ENCODE peak calls at places on chromosomes 5 and 9, in nine cellular contexts. One of them, this sample, is unnamed.

GRCh38 chr5:112742424-112742823 is 4.7 kb downstream of the APC start:
- DNase-seq in heart left ventricle: no peak
- DNase-seq in HepG2: no peak
- DNase-seq in endothelial cell of umbilical vein: no peak
- DNase-seq in HCT116: no peak
- DNase-seq in stomach: no peak
- DNase-seq in adrenal gland: no peak
- DNase-seq in erythroblast: peak
- DNase-seq in transverse colon: no peak
- DNase-seq in this sample: no peak

GRCh38 chr9:99192786-99193465 is 28.8 kb downstream of the ALG2 start:
- DNase-seq in transverse colon: no peak
- DNase-seq in stomach: no peak
- DNase-seq in adrenal gland: no peak
- DNase-seq in erythroblast: no peak
- DNase-seq in endothelial cell of umbilical vein: no peak
- DNase-seq in HepG2: no peak
- DNase-seq in heart left ventricle: no peak
- DNase-seq in HCT116: no peak
- DNase-seq in this sample: no peak

GRCh38 chr5:45042283-45042682 is 233.5 kb downstream of the MRPS30 start:
- DNase-seq in erythroblast: no peak
- DNase-seq in adrenal gland: no peak
- DNase-seq in stomach: no peak
- DNase-seq in endothelial cell of umbilical vein: no peak
- DNase-seq in heart left ventricle: no peak
- DNase-seq in HepG2: no peak
- DNase-seq in HCT116: no peak
- DNase-seq in transverse colon: no peak
- DNase-seq in this sample: no peak

GRCh38 chr5:1795506-1795905 is 4.1 kb downstream of the MRPL36 start:
- DNase-seq in transverse colon: no peak
- DNase-seq in stomach: no peak
- DNase-seq in adrenal gland: no peak
- DNase-seq in HCT116: no peak
- DNase-seq in endothelial cell of umbilical vein: no peak
- DNase-seq in HepG2: no peak
- DNase-seq in heart left ventricle: no peak
- DNase-seq in erythroblast: no peak
- DNase-seq in this sample: no peak

GRCh38 chr5:76455531-76456132 is 52.5 kb downstream of the IQGAP2 start:
- DNase-seq in transverse colon: no peak
- DNase-seq in HepG2: no peak
- DNase-seq in erythroblast: no peak
- DNase-seq in HCT116: no peak
- DNase-seq in heart left ventricle: no peak
- DNase-seq in adrenal gland: peak
- DNase-seq in stomach: no peak
- DNase-seq in endothelial cell of umbilical vein: no peak
- DNase-seq in this sample: no peak

GRCh38 chr5:137617806-137618205 is 118.1 kb downstream of the KLHL3 start:
- DNase-seq in erythroblast: no peak
- DNase-seq in heart left ventricle: no peak
- DNase-seq in transverse colon: no peak
- DNase-seq in endothelial cell of umbilical vein: no peak
- DNase-seq in HCT116: no peak
- DNase-seq in stomach: no peak
- DNase-seq in HepG2: no peak
- DNase-seq in adrenal gland: no peak
- DNase-seq in this sample: peak

GRCh38 chr5:165321912-165322311 is 1816.5 kb downstream of the MAT2B start:
- DNase-seq in HCT116: no peak
- DNase-seq in heart left ventricle: no peak
- DNase-seq in endothelial cell of umbilical vein: peak
- DNase-seq in adrenal gland: no peak
- DNase-seq in stomach: no peak
- DNase-seq in erythroblast: no peak
- DNase-seq in HepG2: no peak
- DNase-seq in transverse colon: no peak
- DNase-seq in this sample: no peak

GRCh38 chr9:91803970-91804752 is 145.9 kb downstream of the ROR2 start:
- DNase-seq in endothelial cell of umbilical vein: no peak
- DNase-seq in HCT116: no peak
- DNase-seq in stomach: peak
- DNase-seq in HepG2: no peak
- DNase-seq in adrenal gland: no peak
- DNase-seq in transverse colon: no peak
- DNase-seq in heart left ventricle: no peak
- DNase-seq in erythroblast: no peak
- DNase-seq in this sample: no peak

GRCh38 chr9:124295097-124295794 is 37.5 kb downstream of the NEK6 start:
- DNase-seq in adrenal gland: peak
- DNase-seq in transverse colon: peak
- DNase-seq in stomach: no peak
- DNase-seq in heart left ventricle: no peak
- DNase-seq in erythroblast: no peak
- DNase-seq in HepG2: no peak
- DNase-seq in endothelial cell of umbilical vein: no peak
- DNase-seq in HCT116: no peak
- DNase-seq in this sample: no peak

DNA sequence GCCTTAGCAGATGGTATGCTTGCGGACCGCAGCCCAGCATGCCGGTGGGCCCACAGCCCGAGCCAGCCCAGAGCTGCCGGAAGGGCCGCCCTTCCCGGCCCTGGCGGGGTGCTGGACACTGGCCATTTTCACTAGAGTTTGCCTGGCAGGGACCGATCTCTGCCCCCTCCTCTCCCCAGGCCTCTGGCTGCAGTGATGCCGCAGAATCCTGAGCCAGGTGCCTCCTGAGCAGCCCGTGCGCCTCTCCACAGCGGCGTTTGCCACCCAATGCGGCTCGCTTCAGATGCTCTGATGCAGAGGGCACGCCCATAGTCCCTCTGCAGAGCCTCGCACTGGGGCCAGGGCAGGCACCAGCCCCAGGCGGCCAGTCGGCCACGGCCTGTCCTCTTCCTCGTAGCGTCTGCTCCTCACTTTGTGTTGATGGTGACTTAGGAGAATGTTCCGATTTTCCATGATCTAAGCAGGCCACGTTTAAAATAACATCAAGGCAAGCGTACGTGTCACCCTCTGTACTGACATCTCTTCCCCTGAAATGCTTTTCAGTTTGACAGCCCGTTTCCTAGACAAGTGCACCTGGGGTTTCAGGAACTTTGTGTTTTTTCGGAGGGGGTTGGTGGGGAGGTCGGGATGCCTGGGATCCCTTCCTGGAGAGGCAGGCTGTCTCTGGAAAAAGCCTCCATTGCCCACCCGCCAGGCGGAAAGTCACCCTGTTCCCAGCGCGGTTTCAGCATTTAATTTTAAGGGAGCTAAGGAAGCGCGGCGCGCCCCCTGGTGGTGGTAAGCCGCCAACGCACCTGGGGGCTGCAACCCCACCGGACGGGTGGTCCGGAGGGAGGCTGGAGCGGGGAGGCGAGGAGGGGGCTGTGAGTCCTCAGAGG is 29.8 kb upstream of the HMCN2 start:
- DNase-seq in transverse colon: peak
- DNase-seq in heart left ventricle: peak
- DNase-seq in stomach: peak
- DNase-seq in adrenal gland: peak
- DNase-seq in erythroblast: peak
- DNase-seq in HCT116: no peak
- DNase-seq in HepG2: peak
- DNase-seq in endothelial cell of umbilical vein: peak
- DNase-seq in this sample: no peak
- TF ChIP-seq POLR2A in transverse colon: no peak
- TF ChIP-seq POLR2A in heart left ventricle: no peak
- TF ChIP-seq POLR2A in stomach: no peak
- TF ChIP-seq POLR2A in adrenal gland: no peak
- TF ChIP-seq POLR2A in erythroblast: no peak
- TF ChIP-seq POLR2A in HCT116: no peak
- TF ChIP-seq POLR2A in HepG2: no peak
- TF ChIP-seq POLR2A in endothelial cell of umbilical vein: no peak
- TF ChIP-seq POLR2A in this sample: no peak

DNA sequence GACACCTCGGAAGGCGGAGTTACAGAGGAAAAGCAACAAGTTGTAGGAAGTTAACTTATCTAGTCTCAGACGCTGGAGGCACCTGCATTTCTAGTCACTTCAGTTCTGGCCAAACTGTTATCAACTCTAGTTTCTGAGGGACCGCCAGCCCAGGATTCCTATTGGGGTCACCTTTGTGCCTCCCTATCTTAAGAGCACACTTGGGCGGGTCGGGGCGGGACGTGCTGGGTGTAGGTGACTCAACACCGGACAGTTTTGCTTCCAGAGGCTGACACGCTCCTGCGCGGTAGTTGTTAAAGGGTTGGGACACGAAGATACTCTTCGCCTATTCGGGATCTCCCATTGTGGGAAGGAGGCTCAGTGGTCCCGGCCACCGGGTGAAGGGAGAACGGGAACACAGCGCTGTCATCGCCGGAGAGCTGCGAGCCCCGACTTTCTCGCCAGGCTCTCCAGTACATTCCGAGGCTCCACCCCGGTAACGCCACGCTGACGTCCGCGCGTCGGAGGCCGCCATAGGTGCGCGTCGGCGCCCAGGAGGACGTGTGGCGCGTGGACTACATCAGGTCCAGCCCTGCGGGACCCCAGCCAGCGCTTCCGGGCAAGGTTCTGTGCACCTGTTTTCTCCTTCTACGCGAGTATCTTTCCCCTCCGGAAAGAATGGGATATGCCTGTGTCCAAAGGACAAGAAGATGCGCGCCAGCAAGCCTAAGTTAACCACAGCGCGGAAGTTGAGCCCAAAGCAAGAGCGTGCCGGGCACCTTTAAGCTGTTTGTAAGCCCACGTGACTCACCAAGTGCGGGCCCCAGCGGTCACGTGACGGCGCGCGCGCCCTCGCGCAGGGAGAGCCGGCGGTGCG is at the start of gene KDM4C:
- DNase-seq in erythroblast: peak
- DNase-seq in adrenal gland: peak
- DNase-seq in HepG2: peak
- DNase-seq in heart left ventricle: peak
- DNase-seq in HCT116: peak
- DNase-seq in stomach: peak
- DNase-seq in endothelial cell of umbilical vein: peak
- DNase-seq in transverse colon: peak
- DNase-seq in this sample: peak
- TF ChIP-seq POLR2A in erythroblast: peak
- TF ChIP-seq POLR2A in adrenal gland: peak
- TF ChIP-seq POLR2A in HepG2: peak
- TF ChIP-seq POLR2A in heart left ventricle: peak
- TF ChIP-seq POLR2A in HCT116: peak
- TF ChIP-seq POLR2A in stomach: peak
- TF ChIP-seq POLR2A in endothelial cell of umbilical vein: peak
- TF ChIP-seq POLR2A in transverse colon: peak
- TF ChIP-seq POLR2A in this sample: peak

GRCh38 chr9:35758475-35759050 is 4.5 kb upstream of the MSMP start:
- DNase-seq in HCT116: no peak
- DNase-seq in transverse colon: no peak
- DNase-seq in adrenal gland: no peak
- DNase-seq in heart left ventricle: no peak
- DNase-seq in stomach: no peak
- DNase-seq in HepG2: no peak
- DNase-seq in erythroblast: no peak
- DNase-seq in endothelial cell of umbilical vein: peak
- DNase-seq in this sample: no peak

GRCh38 chr9:35757527-35758275 is 3.6 kb upstream of the MSMP start:
- DNase-seq in endothelial cell of umbilical vein: peak
- DNase-seq in heart left ventricle: peak
- DNase-seq in adrenal gland: peak
- DNase-seq in HepG2: peak
- DNase-seq in stomach: no peak
- DNase-seq in HCT116: no peak
- DNase-seq in transverse colon: no peak
- DNase-seq in erythroblast: peak
- DNase-seq in this sample: no peak

GRCh38 chr9:35755071-35755470 is 995 bp upstream of the MSMP start:
- DNase-seq in erythroblast: peak
- DNase-seq in adrenal gland: no peak
- DNase-seq in transverse colon: no peak
- DNase-seq in heart left ventricle: no peak
- DNase-seq in HCT116: no peak
- DNase-seq in stomach: no peak
- DNase-seq in endothelial cell of umbilical vein: peak
- DNase-seq in HepG2: no peak
- DNase-seq in this sample: no peak

GRCh38 chr9:35756275-35756742 is 2.2 kb upstream of the MSMP start:
- DNase-seq in endothelial cell of umbilical vein: no peak
- DNase-seq in HepG2: no peak
- DNase-seq in adrenal gland: peak
- DNase-seq in stomach: peak
- DNase-seq in HCT116: peak
- DNase-seq in transverse colon: peak
- DNase-seq in heart left ventricle: peak
- DNase-seq in erythroblast: no peak
- DNase-seq in this sample: no peak

GRCh38 chr9:35756743-35757526 is 2.9 kb upstream of the MSMP start:
- DNase-seq in HepG2: peak
- DNase-seq in erythroblast: peak
- DNase-seq in endothelial cell of umbilical vein: peak
- DNase-seq in stomach: peak
- DNase-seq in transverse colon: peak
- DNase-seq in adrenal gland: peak
- DNase-seq in heart left ventricle: peak
- DNase-seq in HCT116: peak
- DNase-seq in this sample: peak
- TF ChIP-seq POLR2A in HepG2: no peak
- TF ChIP-seq POLR2A in erythroblast: peak
- TF ChIP-seq POLR2A in endothelial cell of umbilical vein: no peak
- TF ChIP-seq POLR2A in stomach: no peak
- TF ChIP-seq POLR2A in transverse colon: peak
- TF ChIP-seq POLR2A in adrenal gland: peak
- TF ChIP-seq POLR2A in heart left ventricle: no peak
- TF ChIP-seq POLR2A in HCT116: peak
- TF ChIP-seq POLR2A in this sample: no peak

GRCh38 chr5:82991059-82991458 is 86.1 kb downstream of the TMEM167A start:
- DNase-seq in HepG2: no peak
- DNase-seq in transverse colon: no peak
- DNase-seq in endothelial cell of umbilical vein: no peak
- DNase-seq in erythroblast: no peak
- DNase-seq in adrenal gland: no peak
- DNase-seq in HCT116: no peak
- DNase-seq in heart left ventricle: no peak
- DNase-seq in stomach: no peak
- DNase-seq in this sample: no peak
- TF ChIP-seq POLR2A in HepG2: no peak
- TF ChIP-seq POLR2A in transverse colon: no peak
- TF ChIP-seq POLR2A in endothelial cell of umbilical vein: no peak
- TF ChIP-seq POLR2A in erythroblast: no peak
- TF ChIP-seq POLR2A in adrenal gland: no peak
- TF ChIP-seq POLR2A in HCT116: no peak
- TF ChIP-seq POLR2A in heart left ventricle: no peak
- TF ChIP-seq POLR2A in stomach: no peak
- TF ChIP-seq POLR2A in this sample: no peak

DNA sequence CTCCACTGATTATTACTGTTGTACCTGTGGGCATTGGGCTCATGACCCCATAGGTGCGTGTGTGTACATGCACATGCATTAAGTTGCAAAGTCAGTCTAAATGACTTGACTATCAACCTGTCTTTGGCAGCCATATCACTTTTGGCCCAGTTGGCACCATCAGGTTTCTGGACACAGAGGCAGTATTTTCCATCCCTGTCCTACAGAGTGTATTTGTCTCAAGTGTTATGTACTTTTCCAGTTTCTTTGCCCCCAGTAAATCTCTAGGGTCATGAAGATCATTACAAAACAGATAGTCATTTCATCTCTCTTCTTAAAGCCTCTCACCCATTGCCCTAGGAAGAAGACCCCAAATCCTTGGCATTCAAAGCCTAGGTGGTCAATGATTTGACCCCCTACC is 121.4 kb downstream of the C9orf152 start:
- DNase-seq in erythroblast: no peak
- DNase-seq in adrenal gland: no peak
- DNase-seq in transverse colon: no peak
- DNase-seq in stomach: no peak
- DNase-seq in endothelial cell of umbilical vein: no peak
- DNase-seq in HCT116: no peak
- DNase-seq in HepG2: no peak
- DNase-seq in heart left ventricle: no peak
- DNase-seq in this sample: no peak
- TF ChIP-seq POLR2A in erythroblast: no peak
- TF ChIP-seq POLR2A in adrenal gland: no peak
- TF ChIP-seq POLR2A in transverse colon: no peak
- TF ChIP-seq POLR2A in stomach: no peak
- TF ChIP-seq POLR2A in endothelial cell of umbilical vein: no peak
- TF ChIP-seq POLR2A in HCT116: no peak
- TF ChIP-seq POLR2A in HepG2: no peak
- TF ChIP-seq POLR2A in heart left ventricle: no peak
- TF ChIP-seq POLR2A in this sample: no peak